ENCODE peak calls at places on chromosomes 11 and 22, in six cellular contexts. J is left ventricle myocardium inferior, X is right lobe of liver, P is tibial artery, K is HFFc6, W is AG09319. I is an unnamed sample.

GRCh38 chr22:23035557-23036277 is 34.6 kb upstream of the GNAZ start:
- DNase-seq in J (no peak), X (no peak), P (no peak), K (no peak), W (no peak), I (no peak)

GRCh38 chr11:71962428-71963038 is 33.7 kb downstream of the RNF121 start:
- DNase-seq in J (no peak), X (no peak), P (no peak), K (peak; percentile 20), W (no peak), I (no peak)

GRCh38 chr11:33344611-33345010 is 87.4 kb downstream of the HIPK3 start:
- DNase-seq in J (no peak), X (no peak), P (no peak), K (no peak), W (no peak), I (no peak)

GRCh38 chr22:19524170-19525115 is at the start of gene CLDN5:
- DNase-seq in J (peak; percentile 61), X (peak; percentile 57), P (peak; percentile 69), K (no peak), W (no peak), I (no peak)

GRCh38 chr11:19511413-19512183 is 201.0 kb upstream of the NAV2 start:
- DNase-seq in J (peak; percentile 22), X (peak; percentile 96), P (peak; percentile 86), K (no peak), W (peak; percentile 19), I (no peak)

GRCh38 chr11:27896096-27896495 is 195.8 kb upstream of the BDNF start:
- DNase-seq in J (no peak), X (no peak), P (no peak), K (no peak), W (no peak), I (no peak)

GRCh38 chr11:88480217-88480616 is 142.7 kb upstream of the CTSC start:
- DNase-seq in J (no peak), X (no peak), P (no peak), K (peak; percentile 85), W (peak; percentile 71), I (no peak)

GRCh38 chr11:69534166-69534530 is 52.7 kb downstream of the LINC01488 start:
- DNase-seq in J (no peak), X (no peak), P (no peak), K (no peak), W (no peak), I (no peak)

GRCh38 chr11:2778630-2779498 is 79.1 kb upstream of the KCNQ1OT1 start:
- DNase-seq in J (peak; percentile 78), X (peak; percentile 93), P (peak; percentile 94), K (peak; percentile 71), W (peak; percentile 31), I (no peak)

GRCh38 chr11:5605849-5606248 is 9.4 kb downstream of the TRIM6 start:
- DNase-seq in J (no peak), X (no peak), P (no peak), K (peak; percentile 96), W (no peak), I (no peak)

GRCh38 chr11:75771646-75772410 is 3.2 kb downstream of the DGAT2 start:
- DNase-seq in J (no peak), X (peak; percentile 64), P (peak; percentile 58), K (peak; percentile 39), W (peak; percentile 65), I (peak; percentile 32)

GRCh38 chr11:91802475-91802874 is 422.1 kb upstream of the FAT3 start:
- DNase-seq in J (no peak), X (no peak), P (no peak), K (no peak), W (no peak), I (no peak)

GRCh38 chr11:128417607-128418324 is 169.6 kb downstream of the ETS1 start:
- DNase-seq in J (no peak), X (no peak), P (no peak), K (peak; percentile 89), W (peak; percentile 82), I (no peak)

GRCh38 chr11:117180020-117180419 is 1.5 kb downstream of the SIDT2 start:
- DNase-seq in J (no peak), X (no peak), P (no peak), K (no peak), W (no peak), I (peak; percentile 10)

GRCh38 chr22:45034821-45035220 is 25.0 kb upstream of the PHF21B start:
- DNase-seq in J (no peak), X (no peak), P (no peak), K (no peak), W (no peak), I (no peak)

GRCh38 chr11:9906043-9906791 is 242.3 kb downstream of the SWAP70 start:
- DNase-seq in J (no peak), X (no peak), P (no peak), K (peak; percentile 98), W (peak; percentile 95), I (no peak)

GRCh38 chr11:97979741-97980140 is 1041.0 kb upstream of the CNTN5 start:
- DNase-seq in J (no peak), X (no peak), P (no peak), K (peak; percentile 13), W (no peak), I (no peak)

GRCh38 chr11:46845740-46846509 is at the start of gene CKAP5:
- DNase-seq in J (peak; percentile 92), X (peak; percentile 93), P (peak; percentile 94), K (peak; percentile 88), W (peak; percentile 65), I (peak; percentile 62)

GRCh38 chr11:46845440-46845739 is 690 bp downstream of the CKAP5 start:
- DNase-seq in J (no peak), X (no peak), P (no peak), K (peak; percentile 3), W (no peak), I (no peak)

GRCh38 chr11:46849631-46850030 is 3.6 kb upstream of the CKAP5 start:
- DNase-seq in J (no peak), X (no peak), P (no peak), K (no peak), W (no peak), I (no peak)

GRCh38 chr11:46850829-46851380 is 4.8 kb upstream of the CKAP5 start:
- DNase-seq in J (no peak), X (no peak), P (no peak), K (no peak), W (no peak), I (no peak)

GRCh38 chr11:46846510-46846830 is 390 bp upstream of the CKAP5 start:
- DNase-seq in J (no peak), X (no peak), P (no peak), K (no peak), W (no peak), I (no peak)
- TF ChIP-seq CTCF in J (no peak), X (no peak), P (no peak), K (no peak), W (no peak), I (no peak)

DNA sequence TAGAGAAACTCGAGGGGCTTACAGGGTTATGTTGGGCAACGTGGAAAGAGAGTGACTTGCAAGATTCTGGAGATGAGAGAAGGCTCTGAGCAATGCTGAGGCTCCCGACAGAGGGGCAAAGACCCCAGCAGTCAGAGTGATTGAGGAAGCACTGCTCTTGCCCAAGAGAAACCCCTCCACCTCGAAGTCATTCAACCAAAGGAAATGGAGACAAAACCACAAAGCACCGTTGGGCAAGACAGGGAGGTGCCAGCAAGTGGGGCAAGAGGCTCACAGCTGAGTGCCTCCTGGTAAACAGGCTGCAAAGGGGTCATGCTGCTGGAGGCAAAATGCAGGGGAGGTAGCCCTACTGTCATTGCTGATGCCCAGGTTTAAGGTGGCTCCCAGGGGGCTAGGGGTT is 17.9 kb upstream of the MYH9 start:
- DNase-seq in J (no peak), X (no peak), P (peak; percentile 70), K (no peak), W (no peak), I (no peak)
- TF ChIP-seq CTCF in J (no peak), X (no peak), P (no peak), K (no peak), W (peak; percentile 9), I (no peak)

GRCh38 chr11:65225284-65226102 is 36.3 kb upstream of the POLA2 start:
- DNase-seq in J (peak; percentile 58), X (peak; percentile 76), P (peak; percentile 75), K (peak; percentile 18), W (peak; percentile 22), I (no peak)
- TF ChIP-seq CTCF in J (peak; percentile 56), X (peak; percentile 50), P (peak; percentile 32), K (peak; percentile 72), W (peak; percentile 60), I (no peak)

GRCh38 chr11:17735823-17736772 is 1.5 kb downstream of the KCNC1 start:
- DNase-seq in J (no peak), X (no peak), P (peak; percentile 37), K (no peak), W (no peak), I (no peak)
- TF ChIP-seq CTCF in J (peak; percentile 20), X (no peak), P (no peak), K (peak; percentile 58), W (peak; percentile 5), I (no peak)

GRCh38 chr22:31136711-31137110 is 3.6 kb downstream of the PLA2G3 start:
- DNase-seq in J (no peak), X (no peak), P (no peak), K (no peak), W (no peak), I (no peak)

GRCh38 chr22:31136155-31136554 is 4.2 kb downstream of the PLA2G3 start:
- DNase-seq in J (no peak), X (no peak), P (no peak), K (no peak), W (no peak), I (no peak)

GRCh38 chr22:31138126-31138525 is 2.2 kb downstream of the PLA2G3 start:
- DNase-seq in J (no peak), X (no peak), P (no peak), K (no peak), W (no peak), I (no peak)

GRCh38 chr22:31139066-31139465 is 1.2 kb downstream of the PLA2G3 start:
- DNase-seq in J (no peak), X (no peak), P (no peak), K (no peak), W (no peak), I (no peak)

GRCh38 chr22:31137721-31138120 is 2.6 kb downstream of the PLA2G3 start:
- DNase-seq in J (no peak), X (no peak), P (no peak), K (no peak), W (no peak), I (no peak)
- TF ChIP-seq CTCF in J (no peak), X (no peak), P (no peak), K (no peak), W (no peak), I (no peak)

DNA sequence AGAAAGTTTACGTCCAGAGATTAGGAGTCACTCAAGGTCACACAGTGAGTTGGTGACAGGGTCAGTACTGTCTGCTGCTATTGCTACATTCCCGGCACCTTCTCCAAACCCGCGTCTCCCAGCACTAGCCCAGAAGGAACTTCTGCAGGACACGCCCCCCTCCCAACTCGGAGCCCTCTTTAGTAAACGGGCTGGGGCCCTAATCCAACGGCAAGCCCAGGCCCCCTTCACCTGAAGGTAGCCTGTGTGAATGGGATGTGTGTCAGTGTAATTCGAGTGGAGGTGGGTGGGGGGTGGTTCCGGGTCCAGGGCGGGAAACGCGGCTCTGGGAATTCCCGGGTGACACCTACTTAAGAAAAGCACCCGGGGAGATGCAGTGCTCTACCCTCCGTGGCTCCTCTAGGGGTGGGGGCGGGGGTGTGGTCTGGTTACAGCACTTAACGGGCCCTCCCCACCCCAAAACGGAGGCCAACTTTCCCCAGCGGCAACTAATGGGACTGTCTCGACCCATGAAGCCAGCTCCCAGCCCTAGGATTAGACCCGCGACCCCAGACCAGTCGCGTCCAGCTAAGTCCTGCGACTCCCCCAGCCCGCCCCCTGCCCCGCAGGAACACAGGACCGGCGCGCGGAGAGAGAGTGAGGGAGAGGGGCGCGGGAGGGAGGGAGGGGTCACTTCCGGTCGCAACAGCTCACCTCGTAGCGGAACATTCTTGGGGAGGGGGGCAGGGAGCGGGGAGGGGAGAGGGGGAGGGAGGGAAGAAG is 468 bp downstream of the PATL1 start:
- DNase-seq in J (peak; percentile 43), X (peak; percentile 74), P (peak; percentile 77), K (peak; percentile 18), W (peak; percentile 8), I (peak; percentile 59)
- TF ChIP-seq CTCF in J (peak; percentile 37), X (no peak), P (peak; percentile 31), K (peak; percentile 58), W (no peak), I (no peak)